ENCODE peak calls at places on chromosomes 11 and 22, in seven cellular contexts. K, L, W, O, Z, J and S are unnamed samples.
A peak's percentile ranks its signal among the peaks of the same experiment; 100 is the strongest.

GRCh38 chr11:1746956-1747752 is 3.2 kb downstream of the IFITM10 start:
- DNase-seq in K (no peak), L (no peak), W (no peak), O (no peak), Z (no peak), J (no peak), S (no peak)

GRCh38 chr22:26890870-26891269 is 233.5 kb downstream of the MIAT start:
- DNase-seq in K (no peak), L (no peak), W (no peak), O (no peak), Z (no peak), J (no peak), S (no peak)

GRCh38 chr11:123173040-123173855 is 21.8 kb downstream of the CLMP start:
- DNase-seq in K (peak; percentile 94), L (peak; percentile 98), W (peak; percentile 75), O (no peak), Z (no peak), J (no peak), S (no peak)

GRCh38 chr11:102163368-102163767 is 53.1 kb downstream of the YAP1 start:
- DNase-seq in K (no peak), L (no peak), W (no peak), O (no peak), Z (no peak), J (no peak), S (no peak)

GRCh38 chr11:104665631-104666030 is 232.6 kb downstream of the CASP12 start:
- DNase-seq in K (peak; percentile 75), L (peak; percentile 13), W (no peak), O (no peak), Z (no peak), J (no peak), S (no peak)

GRCh38 chr22:17575681-17576080 is 12.4 kb downstream of the SLC25A18 start:
- DNase-seq in K (no peak), L (peak; percentile 29), W (no peak), O (no peak), Z (no peak), J (no peak), S (no peak)

GRCh38 chr11:119222308-119222707 is 16.2 kb downstream of the CBL start:
- DNase-seq in K (peak; percentile 66), L (peak; percentile 72), W (no peak), O (no peak), Z (no peak), J (no peak), S (no peak)

GRCh38 chr11:107387666-107388065 is 70.0 kb downstream of the CWF19L2 start:
- DNase-seq in K (no peak), L (no peak), W (no peak), O (no peak), Z (no peak), J (no peak), S (no peak)

GRCh38 chr22:50432131-50432870 is 42.5 kb downstream of the SBF1 start:
- DNase-seq in K (no peak), L (no peak), W (no peak), O (no peak), Z (no peak), J (no peak), S (no peak)

GRCh38 chr11:19316434-19316833 is 75.7 kb upstream of the E2F8 start:
- DNase-seq in K (no peak), L (peak; percentile 43), W (peak; percentile 23), O (no peak), Z (no peak), J (no peak), S (no peak)

GRCh38 chr11:77467233-77467632 is 6.7 kb downstream of the PAK1 start:
- DNase-seq in K (no peak), L (peak; percentile 7), W (no peak), O (no peak), Z (no peak), J (no peak), S (no peak)

GRCh38 chr11:14386895-14387480 is 28.0 kb upstream of the RRAS2 start:
- DNase-seq in K (peak; percentile 85), L (peak; percentile 94), W (no peak), O (no peak), Z (no peak), J (no peak), S (no peak)

GRCh38 chr22:37571258-37571991 is 8.5 kb downstream of the LGALS2 start:
- DNase-seq in K (no peak), L (no peak), W (peak; percentile 59), O (no peak), Z (no peak), J (no peak), S (no peak)

GRCh38 chr11:79173615-79174014 is 267.2 kb downstream of the TENM4 start:
- DNase-seq in K (peak; percentile 71), L (peak; percentile 77), W (no peak), O (no peak), Z (no peak), J (no peak), S (no peak)

GRCh38 chr11:92266821-92267220 is 42.2 kb downstream of the FAT3 start:
- DNase-seq in K (no peak), L (no peak), W (no peak), O (no peak), Z (no peak), J (no peak), S (no peak)

GRCh38 chr11:128492903-128493569 is 94.3 kb downstream of the ETS1 start:
- DNase-seq in K (peak; percentile 15), L (peak; percentile 36), W (no peak), O (no peak), Z (no peak), J (peak; percentile 71), S (peak; percentile 53)

GRCh38 chr11:128279861-128280260 is 307.5 kb downstream of the ETS1 start:
- DNase-seq in K (peak; percentile 74), L (peak; percentile 72), W (no peak), O (no peak), Z (no peak), J (no peak), S (no peak)

GRCh38 chr11:15967166-15967565 is 389.2 kb downstream of the SOX6 start:
- DNase-seq in K (peak; percentile 53), L (no peak), W (no peak), O (no peak), Z (peak; percentile 65), J (no peak), S (no peak)

GRCh38 chr11:46827995-46828394 is 18.1 kb downstream of the CKAP5 start:
- DNase-seq in K (peak; percentile 58), L (peak; percentile 36), W (no peak), O (no peak), Z (no peak), J (no peak), S (no peak)

GRCh38 chr11:40986320-40986719 is 473.1 kb downstream of the LRRC4C start:
- DNase-seq in K (no peak), L (no peak), W (no peak), O (no peak), Z (no peak), J (no peak), S (no peak)

GRCh38 chr11:106761240-106761639 is 257.0 kb downstream of the GUCY1A2 start:
- DNase-seq in K (no peak), L (no peak), W (no peak), O (no peak), Z (no peak), J (no peak), S (no peak)

GRCh38 chr22:50530857-50531545 is 1.2 kb upstream of the TYMP start:
- DNase-seq in K (peak; percentile 79), L (peak; percentile 94), W (peak; percentile 75), O (peak; percentile 94), Z (peak; percentile 93), J (peak; percentile 77), S (peak; percentile 45)

GRCh38 chr11:76803023-76803422 is 19.9 kb downstream of the TSKU start:
- DNase-seq in K (peak; percentile 71), L (peak; percentile 72), W (no peak), O (peak; percentile 44), Z (no peak), J (no peak), S (no peak)

GRCh38 chr11:44630511-44631210 is 65.2 kb downstream of the CD82 start:
- DNase-seq in K (no peak), L (no peak), W (no peak), O (no peak), Z (peak; percentile 5), J (no peak), S (no peak)

GRCh38 chr11:104306862-104307474 is 143.0 kb upstream of the PDGFD start:
- DNase-seq in K (no peak), L (no peak), W (no peak), O (no peak), Z (no peak), J (no peak), S (no peak)

GRCh38 chr11:122668562-122669090 is 13.1 kb downstream of the UBASH3B start:
- DNase-seq in K (peak; percentile 42), L (peak; percentile 54), W (no peak), O (no peak), Z (no peak), J (no peak), S (peak; percentile 51)

GRCh38 chr11:72739240-72740059 is 12.8 kb downstream of the ARAP1 start:
- DNase-seq in K (no peak), L (no peak), W (no peak), O (peak; percentile 57), Z (no peak), J (no peak), S (no peak)
- H3K4me3 ChIP-seq in K (no peak overlapping the region), L (no peak overlapping the region), W (no peak overlapping the region), O (peak overlapping the region; percentile 57), Z (no peak overlapping the region), J (no peak overlapping the region), S (no peak overlapping the region)

DNA sequence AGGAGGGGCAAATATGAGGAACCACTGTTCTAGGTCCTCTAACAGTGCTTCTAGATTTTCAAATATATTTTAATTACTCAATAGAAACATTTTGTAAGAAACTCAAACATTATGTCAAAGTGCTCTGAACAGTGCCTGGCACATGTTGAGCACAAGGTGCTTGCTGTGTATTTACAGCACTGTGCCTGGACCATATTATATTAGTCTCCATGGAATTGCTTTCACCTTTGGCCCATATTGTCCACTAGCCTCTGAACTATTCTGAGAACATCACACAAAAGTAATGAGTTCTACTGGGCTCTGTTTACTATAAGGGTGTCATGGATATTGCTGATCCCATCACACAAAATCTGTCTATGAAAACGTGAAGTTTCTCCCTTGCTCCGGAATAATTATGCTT is 76.7 kb downstream of the PPFIBP2 start:
- DNase-seq in K (no peak), L (no peak), W (no peak), O (no peak), Z (no peak), J (no peak), S (no peak)
- H3K4me1 ChIP-seq in K (peaks cover 48% of the 10 kb centered on the region), L (peaks cover 25% of the 10 kb centered on the region), W (peaks cover 5% of the 10 kb centered on the region), O (peaks cover 21% of the 10 kb centered on the region), Z (peaks cover 30% of the 10 kb centered on the region), J (peaks cover 17% of the 10 kb centered on the region), S (peaks cover 5% of the 10 kb centered on the region)

DNA sequence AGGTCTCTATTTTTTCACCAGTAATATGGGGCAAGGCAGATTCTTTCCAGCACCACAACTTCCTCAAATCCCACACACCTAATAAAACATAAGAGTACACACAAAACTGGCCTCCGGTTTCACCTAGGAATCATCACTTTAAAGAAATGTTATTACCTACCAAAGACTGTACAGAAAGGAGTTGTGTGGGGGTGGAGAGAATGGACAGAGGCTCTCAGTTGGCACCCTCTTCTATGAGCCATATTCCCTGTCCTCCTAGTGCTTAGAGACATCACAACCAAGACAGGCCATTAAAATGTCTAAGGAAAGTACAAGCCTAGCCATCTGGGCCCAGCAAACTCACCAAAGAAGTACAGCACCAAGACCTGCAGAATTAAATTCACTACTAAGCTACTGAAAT is 56.1 kb downstream of the RBFOX2 start:
- DNase-seq in K (no peak), L (peak; percentile 72), W (no peak), O (no peak), Z (no peak), J (no peak), S (no peak)
- H3K27me3 ChIP-seq in K (no peaks in the 10 kb centered on the region), L (no peaks in the 10 kb centered on the region), W (no peaks in the 10 kb centered on the region), O (no peaks in the 10 kb centered on the region), Z (no peaks in the 10 kb centered on the region), J (no peaks in the 10 kb centered on the region), S (no peaks in the 10 kb centered on the region)

GRCh38 chr11:68311155-68312116 is 955 bp upstream of the LRP5 start:
- DNase-seq in K (no peak), L (no peak), W (peak; percentile 44), O (no peak), Z (no peak), J (no peak), S (no peak)
- H3K4me3 ChIP-seq in K (peak overlapping the region; percentile 47), L (no peak overlapping the region), W (no peak overlapping the region), O (peak overlapping the region; percentile 38), Z (no peak overlapping the region), J (no peak overlapping the region), S (no peak overlapping the region)